ENCODE peak calls at places on chromosomes 13 and 19, in seven cellular contexts. E, X, J, I, B, C and R are unnamed samples.

GRCh38 chr19:35901854-35902661 is at the start of gene HCST:
- DNase-seq in C (no peak), X (no peak), B (no peak), I (peak), E (peak), J (peak), R (no peak)

GRCh38 chr13:71156550-71156949 is 710.5 kb downstream of the DACH1 start:
- DNase-seq in I (no peak), J (no peak), C (no peak), E (no peak), X (no peak), B (no peak), R (no peak)

GRCh38 chr19:11286312-11286974 is 9.5 kb upstream of the TSPAN16 start:
- DNase-seq in J (no peak), I (no peak), E (no peak), B (peak), X (no peak), C (no peak), R (no peak)

GRCh38 chr19:18140473-18140872 is 12.5 kb upstream of the PIK3R2 start:
- DNase-seq in B (no peak), X (no peak), I (no peak), C (no peak), E (no peak), J (no peak), R (no peak)

GRCh38 chr19:39518975-39519374 is 4.0 kb downstream of the SELENOV start:
- DNase-seq in X (no peak), C (no peak), E (no peak), I (no peak), B (no peak), J (no peak), R (no peak)

GRCh38 chr19:40638327-40638726 is 37.2 kb downstream of the LTBP4 start:
- DNase-seq in X (no peak), J (no peak), E (no peak), I (no peak), C (no peak), B (no peak), R (no peak)

GRCh38 chr13:60439201-60439600 is 42.2 kb downstream of the TDRD3 start:
- DNase-seq in J (no peak), X (no peak), I (no peak), B (no peak), C (no peak), E (no peak), R (no peak)

GRCh38 chr13:28117689-28118377 is 17.5 kb upstream of the FLT3 start:
- DNase-seq in C (no peak), X (no peak), B (peak), I (no peak), J (no peak), E (peak), R (no peak)

GRCh38 chr19:29680447-29680846 is 15.2 kb downstream of the PLEKHF1 start:
- DNase-seq in I (peak), C (no peak), B (peak), J (peak), E (peak), X (no peak), R (no peak)

GRCh38 chr19:47186337-47187022 is 44.5 kb downstream of the BBC3 start:
- DNase-seq in X (no peak), I (peak), J (no peak), E (no peak), B (no peak), C (no peak), R (no peak)

GRCh38 chr13:51935326-51936171 is 73.8 kb downstream of the CCDC70 start:
- DNase-seq in J (no peak), X (no peak), B (no peak), C (peak), E (peak), I (no peak), R (no peak)

GRCh38 chr13:31767175-31767900 is 28.0 kb downstream of the RXFP2 start:
- DNase-seq in E (no peak), C (no peak), X (no peak), B (no peak), I (no peak), J (no peak), R (no peak)

GRCh38 chr19:1237754-1238372 is at the start of gene CBARP:
- DNase-seq in B (peak), E (peak), I (no peak), C (peak), J (no peak), X (no peak), R (no peak)

GRCh38 chr13:46492946-46493345 is 60.0 kb upstream of the LRCH1 start:
- DNase-seq in X (no peak), E (no peak), I (peak), C (peak), B (no peak), J (no peak), R (no peak)

GRCh38 chr13:23750383-23751121 is 138.6 kb downstream of the MIPEP start:
- DNase-seq in B (no peak), I (peak), C (no peak), X (no peak), E (no peak), J (no peak), R (no peak)

GRCh38 chr13:43608400-43609137 is 178.2 kb downstream of the ENOX1 start:
- DNase-seq in E (no peak), B (no peak), J (no peak), X (no peak), I (no peak), C (no peak), R (no peak)

GRCh38 chr19:58556633-58557252 is 1.7 kb downstream of the UBE2M start:
- DNase-seq in E (no peak), I (no peak), B (no peak), J (no peak), C (no peak), X (no peak), R (no peak)

GRCh38 chr13:24040835-24041234 is 119.7 kb upstream of the SPATA13 start:
- DNase-seq in I (no peak), J (no peak), C (no peak), X (no peak), B (no peak), E (no peak), R (no peak)

GRCh38 chr19:58033741-58034475 is at the start of gene ZSCAN1:
- DNase-seq in E (peak), B (peak), C (no peak), J (peak), X (peak), I (no peak), R (peak)

GRCh38 chr19:1324792-1325567 is 39.3 kb downstream of the EFNA2 start:
- DNase-seq in C (peak), X (peak), E (peak), B (peak), I (no peak), J (no peak), R (peak)